ENCODE peak calls at places on chromosomes 6 and 20, in ten cellular contexts. One of them, this sample, is unnamed.

GRCh38 chr6:132404736-132405135 is 3.5 kb upstream of the MOXD1 start:
- DNase-seq in SK-N-SH: no peak
- DNase-seq in A549: no peak
- DNase-seq in K562: no peak
- DNase-seq in endothelial cell of umbilical vein: no peak
- DNase-seq in HCT116: no peak
- DNase-seq in HepG2: no peak
- DNase-seq in GM12878: no peak
- DNase-seq in H1: no peak
- DNase-seq in NB4: no peak
- DNase-seq in this sample: no peak

GRCh38 chr20:15702161-15702560 is 871.1 kb downstream of the KIF16B start:
- DNase-seq in endothelial cell of umbilical vein: no peak
- DNase-seq in H1: no peak
- DNase-seq in HepG2: no peak
- DNase-seq in SK-N-SH: no peak
- DNase-seq in HCT116: no peak
- DNase-seq in A549: no peak
- DNase-seq in K562: no peak
- DNase-seq in NB4: no peak
- DNase-seq in GM12878: no peak
- DNase-seq in this sample: no peak

GRCh38 chr20:19254086-19254821 is 41.8 kb downstream of the SLC24A3 start:
- DNase-seq in A549: no peak
- DNase-seq in endothelial cell of umbilical vein: no peak
- DNase-seq in K562: no peak
- DNase-seq in HepG2: no peak
- DNase-seq in GM12878: no peak
- DNase-seq in NB4: no peak
- DNase-seq in SK-N-SH: no peak
- DNase-seq in HCT116: no peak
- DNase-seq in H1: no peak
- DNase-seq in this sample: no peak

GRCh38 chr6:39615622-39616021 is 109.6 kb downstream of the KIF6 start:
- DNase-seq in HCT116: no peak
- DNase-seq in A549: no peak
- DNase-seq in HepG2: no peak
- DNase-seq in GM12878: no peak
- DNase-seq in K562: no peak
- DNase-seq in NB4: no peak
- DNase-seq in H1: no peak
- DNase-seq in SK-N-SH: no peak
- DNase-seq in endothelial cell of umbilical vein: no peak
- DNase-seq in this sample: no peak

GRCh38 chr6:155524249-155524651 is 68.6 kb upstream of the NOX3 start:
- DNase-seq in HepG2: no peak
- DNase-seq in GM12878: no peak
- DNase-seq in SK-N-SH: no peak
- DNase-seq in endothelial cell of umbilical vein: peak
- DNase-seq in A549: peak
- DNase-seq in NB4: peak
- DNase-seq in HCT116: no peak
- DNase-seq in H1: no peak
- DNase-seq in K562: no peak
- DNase-seq in this sample: no peak

GRCh38 chr6:123940551-123940950 is 136.9 kb downstream of the NKAIN2 start:
- DNase-seq in NB4: no peak
- DNase-seq in GM12878: no peak
- DNase-seq in endothelial cell of umbilical vein: no peak
- DNase-seq in SK-N-SH: no peak
- DNase-seq in A549: no peak
- DNase-seq in H1: no peak
- DNase-seq in HepG2: no peak
- DNase-seq in HCT116: no peak
- DNase-seq in K562: no peak
- DNase-seq in this sample: no peak

GRCh38 chr6:163520956-163521355 is 106.4 kb downstream of the QKI start:
- DNase-seq in HepG2: no peak
- DNase-seq in SK-N-SH: no peak
- DNase-seq in GM12878: no peak
- DNase-seq in HCT116: no peak
- DNase-seq in K562: no peak
- DNase-seq in NB4: no peak
- DNase-seq in endothelial cell of umbilical vein: no peak
- DNase-seq in A549: no peak
- DNase-seq in H1: no peak
- DNase-seq in this sample: no peak

GRCh38 chr20:57735831-57736737 is 26.3 kb upstream of the PMEPA1 start:
- DNase-seq in NB4: no peak
- DNase-seq in SK-N-SH: no peak
- DNase-seq in endothelial cell of umbilical vein: no peak
- DNase-seq in GM12878: no peak
- DNase-seq in HCT116: no peak
- DNase-seq in H1: no peak
- DNase-seq in A549: no peak
- DNase-seq in HepG2: no peak
- DNase-seq in K562: no peak
- DNase-seq in this sample: no peak

GRCh38 chr20:56572178-56572577 is 39.1 kb downstream of the FAM209B start:
- DNase-seq in HepG2: no peak
- DNase-seq in SK-N-SH: no peak
- DNase-seq in A549: no peak
- DNase-seq in H1: no peak
- DNase-seq in HCT116: no peak
- DNase-seq in GM12878: no peak
- DNase-seq in NB4: no peak
- DNase-seq in endothelial cell of umbilical vein: no peak
- DNase-seq in K562: no peak
- DNase-seq in this sample: no peak

GRCh38 chr20:57209413-57209812 is 57.0 kb downstream of the BMP7 start:
- DNase-seq in GM12878: no peak
- DNase-seq in H1: no peak
- DNase-seq in NB4: no peak
- DNase-seq in A549: no peak
- DNase-seq in HCT116: no peak
- DNase-seq in K562: no peak
- DNase-seq in HepG2: no peak
- DNase-seq in SK-N-SH: no peak
- DNase-seq in endothelial cell of umbilical vein: no peak
- DNase-seq in this sample: no peak

GRCh38 chr6:90701146-90701781 is 114.4 kb upstream of the MAP3K7 start:
- DNase-seq in H1: peak
- DNase-seq in HepG2: no peak
- DNase-seq in A549: peak
- DNase-seq in GM12878: no peak
- DNase-seq in HCT116: no peak
- DNase-seq in NB4: peak
- DNase-seq in K562: peak
- DNase-seq in endothelial cell of umbilical vein: no peak
- DNase-seq in SK-N-SH: peak
- DNase-seq in this sample: peak

GRCh38 chr6:158803733-158804143 is 15.4 kb downstream of the EZR start:
- DNase-seq in K562: no peak
- DNase-seq in H1: no peak
- DNase-seq in GM12878: no peak
- DNase-seq in endothelial cell of umbilical vein: peak
- DNase-seq in HepG2: no peak
- DNase-seq in A549: no peak
- DNase-seq in HCT116: no peak
- DNase-seq in NB4: peak
- DNase-seq in SK-N-SH: no peak
- DNase-seq in this sample: no peak
- TF ChIP-seq MAX in K562: no peak
- TF ChIP-seq MAX in H1: no peak
- TF ChIP-seq MAX in GM12878: no peak
- TF ChIP-seq MAX in endothelial cell of umbilical vein: no peak
- TF ChIP-seq MAX in HepG2: no peak
- TF ChIP-seq MAX in A549: no peak
- TF ChIP-seq MAX in HCT116: no peak
- TF ChIP-seq MAX in NB4: no peak
- TF ChIP-seq MAX in SK-N-SH: no peak
- TF ChIP-seq MAX in this sample: no peak

DNA sequence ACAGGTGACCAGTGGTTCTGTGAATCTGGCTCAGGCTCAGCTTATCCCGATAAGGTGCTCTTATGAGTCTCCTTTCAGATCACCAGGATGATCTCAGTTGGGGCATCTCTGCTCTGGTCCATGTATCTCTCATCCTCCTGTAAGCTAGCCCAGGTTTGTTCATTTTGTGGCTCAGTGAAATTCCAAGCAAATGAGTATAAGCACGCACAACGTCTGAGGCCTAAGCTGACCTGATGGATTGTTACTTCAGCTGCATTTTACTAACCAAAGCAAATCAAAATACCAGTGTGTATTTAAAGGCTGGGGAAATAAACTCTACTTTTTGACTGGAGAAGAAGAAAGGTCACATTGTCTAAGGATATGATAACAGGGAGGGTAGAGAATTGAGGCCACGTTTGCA is 551.0 kb upstream of the BTBD3 start:
- DNase-seq in K562: no peak
- DNase-seq in NB4: no peak
- DNase-seq in A549: no peak
- DNase-seq in SK-N-SH: no peak
- DNase-seq in endothelial cell of umbilical vein: no peak
- DNase-seq in GM12878: no peak
- DNase-seq in H1: no peak
- DNase-seq in HCT116: no peak
- DNase-seq in HepG2: no peak
- DNase-seq in this sample: no peak
- TF ChIP-seq MAX in K562: no peak
- TF ChIP-seq MAX in NB4: no peak
- TF ChIP-seq MAX in A549: no peak
- TF ChIP-seq MAX in SK-N-SH: no peak
- TF ChIP-seq MAX in endothelial cell of umbilical vein: no peak
- TF ChIP-seq MAX in GM12878: no peak
- TF ChIP-seq MAX in H1: no peak
- TF ChIP-seq MAX in HCT116: no peak
- TF ChIP-seq MAX in HepG2: no peak
- TF ChIP-seq MAX in this sample: no peak

DNA sequence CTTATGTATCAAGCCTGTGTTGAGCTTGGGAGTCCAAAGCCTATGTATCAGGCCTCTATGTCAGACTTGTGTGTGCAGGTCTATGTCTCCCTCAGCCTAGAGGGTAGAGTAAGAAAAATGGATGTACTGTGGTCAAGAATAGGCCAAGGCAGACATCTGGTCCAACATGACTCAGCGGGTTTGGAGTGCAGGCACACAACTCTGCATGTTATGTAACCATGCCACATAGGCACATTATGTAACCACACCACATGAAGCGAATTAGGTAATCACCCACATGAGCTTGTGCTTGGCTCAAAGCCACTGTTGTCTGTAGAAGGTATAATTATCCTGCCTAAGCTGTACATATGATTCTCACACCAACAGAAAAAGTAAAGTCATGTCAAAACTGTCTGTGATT is 1190.5 kb upstream of the EYS start:
- DNase-seq in HCT116: no peak
- DNase-seq in NB4: peak
- DNase-seq in SK-N-SH: no peak
- DNase-seq in H1: no peak
- DNase-seq in GM12878: no peak
- DNase-seq in A549: peak
- DNase-seq in K562: no peak
- DNase-seq in endothelial cell of umbilical vein: no peak
- DNase-seq in HepG2: peak
- DNase-seq in this sample: no peak
- TF ChIP-seq MAX in HCT116: no peak
- TF ChIP-seq MAX in NB4: no peak
- TF ChIP-seq MAX in SK-N-SH: no peak
- TF ChIP-seq MAX in H1: no peak
- TF ChIP-seq MAX in GM12878: no peak
- TF ChIP-seq MAX in A549: no peak
- TF ChIP-seq MAX in K562: no peak
- TF ChIP-seq MAX in endothelial cell of umbilical vein: no peak
- TF ChIP-seq MAX in HepG2: no peak
- TF ChIP-seq MAX in this sample: no peak

GRCh38 chr6:1310628-1311399 is 1.1 kb upstream of the FOXQ1 start:
- DNase-seq in K562: no peak
- DNase-seq in HepG2: peak
- DNase-seq in H1: no peak
- DNase-seq in endothelial cell of umbilical vein: no peak
- DNase-seq in SK-N-SH: no peak
- DNase-seq in GM12878: no peak
- DNase-seq in HCT116: peak
- DNase-seq in A549: peak
- DNase-seq in NB4: no peak
- DNase-seq in this sample: peak
- TF ChIP-seq MAX in K562: no peak
- TF ChIP-seq MAX in HepG2: no peak
- TF ChIP-seq MAX in H1: no peak
- TF ChIP-seq MAX in endothelial cell of umbilical vein: no peak
- TF ChIP-seq MAX in SK-N-SH: no peak
- TF ChIP-seq MAX in GM12878: no peak
- TF ChIP-seq MAX in HCT116: no peak
- TF ChIP-seq MAX in A549: no peak
- TF ChIP-seq MAX in NB4: no peak
- TF ChIP-seq MAX in this sample: no peak

This sample was measured in WTC11.